ENCODE peak calls at places on chromosomes 5 and 9, in nine cellular contexts. N is foreskin keratinocyte, K is GM23338, Z is GM12865, F is fibroblast of pulmonary artery, D is fibroblast of the aortic adventitia, X is coronary artery, C is upper lobe of left lung, H is PC-3. V is an unnamed sample.

GRCh38 chr5:67511911-67512310 is 315.3 kb upstream of the CD180 start:
- DNase-seq in N (no peak), K (no peak), Z (no peak), F (no peak), D (no peak), X (no peak), C (no peak), H (no peak), V (no peak)

GRCh38 chr5:39696672-39697398 is 272.1 kb upstream of the DAB2 start:
- DNase-seq in N (no peak), K (no peak), Z (no peak), F (no peak), D (no peak), X (no peak), C (no peak), H (no peak), V (no peak)

GRCh38 chr5:67350185-67350584 is 153.6 kb upstream of the CD180 start:
- DNase-seq in N (no peak), K (no peak), Z (no peak), F (no peak), D (no peak), X (no peak), C (peak; percentile 24), H (no peak), V (no peak)

GRCh38 chr5:150489358-150490295 is 18.3 kb upstream of the NDST1 start:
- DNase-seq in N (no peak), K (peak; percentile 52), Z (peak; percentile 87), F (no peak), D (no peak), X (no peak), C (peak; percentile 60), H (no peak), V (peak; percentile 83)

GRCh38 chr5:6714221-6715041 is 1.2 kb downstream of the TENT4A start:
- DNase-seq in N (no peak), K (peak; percentile 35), Z (no peak), F (no peak), D (no peak), X (no peak), C (no peak), H (peak; percentile 55), V (no peak)

GRCh38 chr5:103617090-103617489 is 54.5 kb upstream of the NUDT12 start:
- DNase-seq in N (no peak), K (no peak), Z (no peak), F (no peak), D (no peak), X (no peak), C (no peak), H (no peak), V (no peak)

GRCh38 chr5:169716287-169716686 is 79.2 kb downstream of the DOCK2 start:
- DNase-seq in N (peak; percentile 42), K (no peak), Z (no peak), F (peak; percentile 83), D (peak; percentile 76), X (no peak), C (no peak), H (peak; percentile 52), V (no peak)

GRCh38 chr9:134283111-134283515 is 43.1 kb upstream of the RXRA start:
- DNase-seq in N (peak; percentile 27), K (no peak), Z (no peak), F (peak; percentile 85), D (peak; percentile 92), X (peak; percentile 81), C (peak; percentile 49), H (peak; percentile 16), V (no peak)

GRCh38 chr5:2430606-2431005 is 320.9 kb downstream of the IRX2 start:
- DNase-seq in N (no peak), K (no peak), Z (no peak), F (no peak), D (no peak), X (no peak), C (no peak), H (no peak), V (no peak)

GRCh38 chr5:55600536-55601208 is 65.9 kb upstream of the PLPP1 start:
- DNase-seq in N (no peak), K (no peak), Z (no peak), F (peak; percentile 85), D (peak; percentile 90), X (no peak), C (peak; percentile 43), H (peak; percentile 10), V (peak; percentile 43)

GRCh38 chr5:135094339-135095051 is 60.5 kb upstream of the PITX1 start:
- DNase-seq in N (no peak), K (no peak), Z (no peak), F (no peak), D (no peak), X (no peak), C (no peak), H (no peak), V (no peak)

DNA sequence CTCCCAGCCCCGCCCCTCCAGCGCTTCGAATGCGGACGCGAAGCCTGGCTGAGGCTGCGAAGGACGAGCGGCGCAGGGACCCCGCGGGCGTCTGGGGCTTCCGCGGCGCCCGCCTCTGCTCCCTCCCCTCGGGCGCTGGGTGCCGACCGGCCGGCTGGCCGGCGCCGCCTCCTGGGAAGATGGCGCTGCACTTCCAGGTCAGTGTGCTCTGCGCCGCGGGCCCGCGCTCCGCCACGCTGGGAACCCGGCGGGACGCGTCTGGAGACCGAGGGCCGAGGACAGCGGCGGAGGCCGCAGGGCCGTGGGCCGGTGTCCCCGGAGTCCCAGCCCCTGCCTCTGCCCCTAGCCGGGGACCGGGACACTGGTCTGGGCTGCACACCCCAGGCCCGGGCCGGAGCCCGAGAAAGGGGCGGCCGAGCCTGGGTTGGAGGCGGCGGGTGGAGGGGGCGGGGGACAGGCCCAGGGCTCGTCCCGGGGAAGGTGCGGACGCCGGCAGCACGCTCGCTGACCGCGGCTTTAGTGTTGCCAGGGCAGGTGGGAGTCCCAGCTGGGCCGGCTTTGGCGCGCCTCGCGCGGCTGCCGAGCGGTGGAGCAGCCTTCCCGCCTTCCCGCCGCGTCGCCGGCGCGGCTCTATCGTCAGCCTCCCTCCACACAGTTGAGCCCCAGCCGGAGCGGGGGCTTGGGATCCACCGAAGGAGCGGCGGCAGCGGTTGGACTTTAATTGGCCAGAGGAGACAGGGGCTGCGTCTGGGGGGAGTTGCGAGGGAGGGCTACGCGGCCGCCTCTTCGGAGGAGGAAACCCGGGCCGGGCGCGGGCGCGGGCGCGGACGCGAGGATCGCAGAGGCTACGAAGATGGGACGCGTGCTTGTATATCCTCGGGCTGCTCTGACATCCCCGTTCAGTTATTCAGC is at the start of gene RANBP17:
- DNase-seq in N (peak; percentile 39), K (peak; percentile 93), Z (no peak), F (peak; percentile 77), D (peak; percentile 16), X (no peak), C (peak; percentile 59), H (peak; percentile 32), V (peak; percentile 17)
- TF ChIP-seq CTCF in N (peak; percentile 18), K (no peak), Z (no peak), F (no peak), D (no peak), X (no peak), C (peak; percentile 15), H (no peak), V (no peak)

GRCh38 chr9:382383-382782 is 167.7 kb downstream of the DOCK8 start:
- DNase-seq in N (no peak), K (no peak), Z (no peak), F (no peak), D (no peak), X (no peak), C (no peak), H (no peak), V (no peak)
- TF ChIP-seq CTCF in N (no peak), K (no peak), Z (no peak), F (no peak), D (no peak), X (no peak), C (no peak), H (no peak), V (no peak)

GRCh38 chr5:155822177-155822576 is 504.8 kb upstream of the SGCD start:
- DNase-seq in N (no peak), K (peak; percentile 33), Z (no peak), F (no peak), D (no peak), X (no peak), C (no peak), H (no peak), V (no peak)
- TF ChIP-seq CTCF in N (no peak), K (peak; percentile 67), Z (no peak), F (no peak), D (no peak), X (no peak), C (no peak), H (no peak), V (no peak)

GRCh38 chr5:71922584-71923106 is 184.6 kb upstream of the MAP1B start:
- DNase-seq in N (peak; percentile 86), K (no peak), Z (peak; percentile 7), F (peak; percentile 90), D (peak; percentile 96), X (no peak), C (no peak), H (peak; percentile 79), V (no peak)
- TF ChIP-seq CTCF in N (peak; percentile 82), K (no peak), Z (no peak), F (peak; percentile 14), D (peak; percentile 11), X (no peak), C (no peak), H (peak; percentile 31), V (no peak)

DNA sequence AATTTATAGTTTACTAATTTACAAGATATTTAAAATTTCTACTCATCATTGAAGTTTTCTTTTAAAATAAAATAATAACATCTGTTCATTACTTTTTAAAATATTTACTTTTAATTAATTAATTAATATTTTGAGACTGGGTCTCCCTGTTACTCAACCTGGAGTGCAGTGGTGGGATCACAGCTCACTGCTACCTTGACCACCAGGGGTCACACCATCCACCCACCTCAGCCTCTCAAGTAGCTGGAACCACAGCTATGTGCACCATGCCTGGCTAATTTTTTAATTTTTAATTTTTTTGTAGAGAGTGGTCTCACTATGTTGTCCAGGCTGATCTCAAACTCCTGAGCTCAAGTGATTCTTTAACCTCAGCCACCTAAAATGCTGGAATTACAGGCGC is 1013.6 kb downstream of the CDH9 start:
- DNase-seq in N (no peak), K (peak; percentile 56), Z (no peak), F (no peak), D (no peak), X (no peak), C (no peak), H (peak; percentile 43), V (no peak)
- TF ChIP-seq CTCF in N (no peak), K (peak; percentile 79), Z (no peak), F (no peak), D (no peak), X (no peak), C (no peak), H (peak; percentile 45), V (no peak)

V was measured in GM13977.